ENCODE peak calls at places on chromosomes 4 and X, in five cellular contexts. One of them, this sample, is unnamed.

GRCh38 chr4:80492761-80493160 is 157.2 kb downstream of the CFAP299 start:
- DNase-seq in PC-3: peak; percentile 56
- DNase-seq in neural progenitor cell: no peak
- DNase-seq in neuronal stem cell: no peak
- DNase-seq in osteoblast: no peak
- DNase-seq in this sample: no peak

GRCh38 chr4:138053601-138054322 is 188.4 kb downstream of the SLC7A11 start:
- DNase-seq in neural progenitor cell: no peak
- DNase-seq in PC-3: peak; percentile 81
- DNase-seq in osteoblast: peak; percentile 95
- DNase-seq in neuronal stem cell: no peak
- DNase-seq in this sample: no peak

GRCh38 chr4:122602277-122603142 is 18.4 kb downstream of the IL21 start:
- DNase-seq in PC-3: peak; percentile 65
- DNase-seq in neural progenitor cell: peak; percentile 37
- DNase-seq in neuronal stem cell: peak; percentile 6
- DNase-seq in osteoblast: peak; percentile 4
- DNase-seq in this sample: peak; percentile 73

GRCh38 chr4:5710962-5711478 is at the start of gene EVC:
- DNase-seq in neuronal stem cell: peak; percentile 58
- DNase-seq in osteoblast: peak; percentile 99
- DNase-seq in PC-3: peak; percentile 70
- DNase-seq in neural progenitor cell: peak; percentile 85
- DNase-seq in this sample: peak; percentile 71

GRCh38 chr4:7412586-7412975 is 22.1 kb downstream of the PSAPL1 start:
- DNase-seq in neural progenitor cell: no peak
- DNase-seq in osteoblast: no peak
- DNase-seq in neuronal stem cell: no peak
- DNase-seq in PC-3: no peak
- DNase-seq in this sample: no peak

GRCh38 chrX:45795546-45795945 is 594.9 kb upstream of the DIPK2B start:
- DNase-seq in neuronal stem cell: no peak
- DNase-seq in PC-3: no peak
- DNase-seq in osteoblast: no peak
- DNase-seq in neural progenitor cell: no peak
- DNase-seq in this sample: no peak

GRCh38 chr4:145804134-145804533 is 124.2 kb downstream of the C4orf51 start:
- DNase-seq in osteoblast: peak; percentile 75
- DNase-seq in PC-3: peak; percentile 39
- DNase-seq in neural progenitor cell: no peak
- DNase-seq in neuronal stem cell: no peak
- DNase-seq in this sample: no peak

GRCh38 chr4:182585321-182585720 is 331.9 kb downstream of the DCTD start:
- DNase-seq in neuronal stem cell: no peak
- DNase-seq in PC-3: no peak
- DNase-seq in osteoblast: no peak
- DNase-seq in neural progenitor cell: peak; percentile 56
- DNase-seq in this sample: peak; percentile 80

GRCh38 chrX:110966839-110967238 is 129.2 kb upstream of the PAK3 start:
- DNase-seq in neural progenitor cell: no peak
- DNase-seq in neuronal stem cell: no peak
- DNase-seq in osteoblast: no peak
- DNase-seq in PC-3: no peak
- DNase-seq in this sample: no peak

GRCh38 chrX:136781180-136781797 is 557 bp upstream of the ARHGEF6 start:
- DNase-seq in neural progenitor cell: no peak
- DNase-seq in PC-3: peak; percentile 79
- DNase-seq in osteoblast: no peak
- DNase-seq in neuronal stem cell: no peak
- DNase-seq in this sample: no peak

GRCh38 chr4:24473309-24473721 is 111.0 kb downstream of the DHX15 start:
- DNase-seq in neural progenitor cell: peak; percentile 56
- DNase-seq in PC-3: peak; percentile 38
- DNase-seq in neuronal stem cell: peak; percentile 12
- DNase-seq in osteoblast: peak; percentile 87
- DNase-seq in this sample: peak; percentile 58

GRCh38 chr4:186878203-186878800 is 154.6 kb upstream of the FAT1 start:
- DNase-seq in neural progenitor cell: no peak
- DNase-seq in PC-3: no peak
- DNase-seq in osteoblast: no peak
- DNase-seq in neuronal stem cell: no peak
- DNase-seq in this sample: no peak

GRCh38 chr4:150583287-150584197 is 1.6 kb downstream of the MAB21L2 start:
- DNase-seq in osteoblast: peak; percentile 71
- DNase-seq in PC-3: no peak
- DNase-seq in neural progenitor cell: peak; percentile 70
- DNase-seq in neuronal stem cell: peak; percentile 44
- DNase-seq in this sample: peak; percentile 77

GRCh38 chr4:168664242-168664897 is 167.5 kb downstream of the PALLD start:
- DNase-seq in neural progenitor cell: no peak
- DNase-seq in osteoblast: peak; percentile 86
- DNase-seq in PC-3: peak; percentile 66
- DNase-seq in neuronal stem cell: no peak
- DNase-seq in this sample: no peak

GRCh38 chr4:122702939-122703338 is 29.6 kb upstream of the BBS12 start:
- DNase-seq in neural progenitor cell: no peak
- DNase-seq in PC-3: peak; percentile 6
- DNase-seq in neuronal stem cell: no peak
- DNase-seq in osteoblast: no peak
- DNase-seq in this sample: no peak

GRCh38 chrX:153910446-153910845 is 6.0 kb downstream of the AVPR2 start:
- DNase-seq in neural progenitor cell: no peak
- DNase-seq in neuronal stem cell: no peak
- DNase-seq in PC-3: no peak
- DNase-seq in osteoblast: no peak
- DNase-seq in this sample: no peak

GRCh38 chr4:91267543-91267942 is 1036.2 kb upstream of the GRID2 start:
- DNase-seq in osteoblast: no peak
- DNase-seq in PC-3: no peak
- DNase-seq in neural progenitor cell: no peak
- DNase-seq in neuronal stem cell: no peak
- DNase-seq in this sample: no peak

GRCh38 chr4:186144180-186144579 is 39.7 kb downstream of the FAM149A start:
- DNase-seq in neural progenitor cell: peak; percentile 55
- DNase-seq in PC-3: peak; percentile 16
- DNase-seq in neuronal stem cell: peak; percentile 15
- DNase-seq in osteoblast: peak; percentile 93
- DNase-seq in this sample: peak; percentile 53

GRCh38 chr4:15400911-15401671 is 26.7 kb upstream of the C1QTNF7 start:
- DNase-seq in PC-3: peak; percentile 41
- DNase-seq in neural progenitor cell: no peak
- DNase-seq in neuronal stem cell: no peak
- DNase-seq in osteoblast: peak; percentile 83
- DNase-seq in this sample: no peak

GRCh38 chrX:104172121-104172520 is 5.9 kb downstream of the FAM199X start:
- DNase-seq in neuronal stem cell: no peak
- DNase-seq in PC-3: no peak
- DNase-seq in osteoblast: no peak
- DNase-seq in neural progenitor cell: no peak
- DNase-seq in this sample: no peak

GRCh38 chrX:119636419-119636818 is 30.2 kb upstream of the NKRF start:
- DNase-seq in PC-3: no peak
- DNase-seq in neural progenitor cell: no peak
- DNase-seq in osteoblast: no peak
- DNase-seq in neuronal stem cell: no peak
- DNase-seq in this sample: no peak

GRCh38 chrX:123731258-123731986 is 1.4 kb downstream of the THOC2 start:
- DNase-seq in PC-3: peak; percentile 24
- DNase-seq in neuronal stem cell: no peak
- DNase-seq in osteoblast: peak; percentile 44
- DNase-seq in neural progenitor cell: peak; percentile 37
- DNase-seq in this sample: peak; percentile 18

GRCh38 chr4:159003420-159004253 is 99.2 kb upstream of the RAPGEF2 start:
- DNase-seq in neural progenitor cell: no peak
- DNase-seq in osteoblast: no peak
- DNase-seq in PC-3: no peak
- DNase-seq in neuronal stem cell: no peak
- DNase-seq in this sample: no peak

GRCh38 chrX:13569479-13570244 is at the start of gene EGFL6:
- DNase-seq in neuronal stem cell: no peak
- DNase-seq in neural progenitor cell: peak; percentile 56
- DNase-seq in osteoblast: no peak
- DNase-seq in PC-3: no peak
- DNase-seq in this sample: peak; percentile 38

GRCh38 chrX:53287493-53288138 is 6.2 kb upstream of the IQSEC2 start:
- DNase-seq in osteoblast: peak; percentile 90
- DNase-seq in PC-3: peak; percentile 84
- DNase-seq in neuronal stem cell: no peak
- DNase-seq in neural progenitor cell: no peak
- DNase-seq in this sample: no peak

GRCh38 chr4:32858971-32859370 is 2138.8 kb downstream of the PCDH7 start:
- DNase-seq in osteoblast: no peak
- DNase-seq in neuronal stem cell: no peak
- DNase-seq in neural progenitor cell: no peak
- DNase-seq in PC-3: peak; percentile 83
- DNase-seq in this sample: no peak

GRCh38 chrX:39577976-39578962 is 519.5 kb downstream of the BCOR start:
- DNase-seq in osteoblast: peak; percentile 53
- DNase-seq in neuronal stem cell: no peak
- DNase-seq in PC-3: no peak
- DNase-seq in neural progenitor cell: no peak
- DNase-seq in this sample: no peak

GRCh38 chr4:40713798-40714197 is 36.0 kb upstream of the NSUN7 start:
- DNase-seq in neural progenitor cell: no peak
- DNase-seq in osteoblast: no peak
- DNase-seq in PC-3: no peak
- DNase-seq in neuronal stem cell: no peak
- DNase-seq in this sample: no peak
- H2AFZ ChIP-seq in neural progenitor cell: no peak overlapping the region
- H2AFZ ChIP-seq in osteoblast: no peak overlapping the region
- H2AFZ ChIP-seq in PC-3: no peak overlapping the region
- H2AFZ ChIP-seq in neuronal stem cell: no peak overlapping the region
- H2AFZ ChIP-seq in this sample: no peak overlapping the region

GRCh38 chrX:30674799-30675198 is 21.6 kb downstream of the GK start:
- DNase-seq in PC-3: no peak
- DNase-seq in osteoblast: peak; percentile 65
- DNase-seq in neural progenitor cell: no peak
- DNase-seq in neuronal stem cell: no peak
- DNase-seq in this sample: no peak

GRCh38 chrX:30668581-30668980 is 15.4 kb downstream of the GK start:
- DNase-seq in neuronal stem cell: no peak
- DNase-seq in osteoblast: no peak
- DNase-seq in neural progenitor cell: no peak
- DNase-seq in PC-3: no peak
- DNase-seq in this sample: no peak

GRCh38 chrX:30679369-30679768 is 26.1 kb downstream of the GK start:
- DNase-seq in osteoblast: no peak
- DNase-seq in PC-3: no peak
- DNase-seq in neuronal stem cell: no peak
- DNase-seq in neural progenitor cell: no peak
- DNase-seq in this sample: no peak

GRCh38 chrX:30673405-30673804 is 20.2 kb downstream of the GK start:
- DNase-seq in osteoblast: no peak
- DNase-seq in PC-3: no peak
- DNase-seq in neuronal stem cell: no peak
- DNase-seq in neural progenitor cell: no peak
- DNase-seq in this sample: no peak

DNA sequence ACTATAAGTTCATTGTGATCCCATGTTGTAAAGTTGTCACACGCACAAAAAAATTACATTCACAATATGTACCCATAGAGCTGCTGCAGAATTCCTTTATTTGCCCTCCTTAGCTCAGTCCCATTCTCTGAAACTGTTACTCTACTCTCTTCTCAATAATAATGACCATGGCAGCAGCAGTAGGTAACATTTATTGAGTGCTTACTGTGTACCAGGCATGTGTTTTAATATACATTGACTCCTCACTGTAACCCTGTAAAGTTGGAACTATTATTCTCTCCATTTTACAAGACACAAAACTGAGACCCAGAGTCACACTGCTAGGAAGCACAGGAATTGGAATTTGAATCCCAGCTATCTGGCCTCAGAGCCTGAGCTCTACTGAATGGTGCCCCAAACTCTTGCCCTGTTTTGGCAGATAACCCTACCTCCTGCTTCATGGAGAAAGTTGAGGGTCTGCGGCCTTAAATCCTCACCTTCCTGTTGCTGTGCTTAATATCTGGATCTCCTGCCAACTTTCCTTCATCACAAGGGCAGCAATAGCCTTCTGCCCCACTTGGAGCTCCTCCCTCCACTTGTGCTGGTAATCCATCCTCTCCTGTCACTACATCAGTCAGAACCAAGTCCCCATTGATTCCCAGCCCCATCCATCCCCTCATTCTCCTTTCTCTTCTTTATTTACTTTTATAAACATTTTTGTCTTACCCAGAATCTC is 20.8 kb downstream of the GK start:
- DNase-seq in PC-3: no peak
- DNase-seq in neural progenitor cell: no peak
- DNase-seq in neuronal stem cell: no peak
- DNase-seq in osteoblast: no peak
- DNase-seq in this sample: no peak
- H3K4me2 ChIP-seq in PC-3: no peak overlapping the region
- H3K4me2 ChIP-seq in neural progenitor cell: no peak overlapping the region
- H3K4me2 ChIP-seq in neuronal stem cell: no peak overlapping the region
- H3K4me2 ChIP-seq in osteoblast: no peak overlapping the region
- H3K4me2 ChIP-seq in this sample: no peak overlapping the region

DNA sequence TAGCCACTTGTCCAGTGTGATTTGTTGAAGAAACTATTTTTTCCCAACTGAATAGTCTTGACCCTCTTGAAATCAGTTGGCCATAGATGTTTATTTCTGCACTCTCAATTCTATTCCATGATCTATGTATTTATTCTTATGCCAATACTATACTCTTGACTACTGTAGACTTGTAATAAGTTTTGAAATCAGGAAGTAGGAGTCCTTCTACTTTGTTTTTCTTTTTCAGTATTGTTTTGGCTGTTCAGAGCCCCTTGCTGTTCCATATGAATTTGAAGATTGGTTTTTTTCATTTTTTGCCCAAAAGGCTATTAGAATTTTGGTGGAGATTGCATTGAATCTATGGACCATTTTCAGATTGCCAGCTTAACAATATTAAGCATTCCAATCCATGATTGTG is 10.2 kb downstream of the SAP30 start:
- DNase-seq in neural progenitor cell: no peak
- DNase-seq in PC-3: no peak
- DNase-seq in neuronal stem cell: no peak
- DNase-seq in osteoblast: no peak
- DNase-seq in this sample: no peak
- H2AFZ ChIP-seq in neural progenitor cell: no peak overlapping the region
- H2AFZ ChIP-seq in PC-3: no peak overlapping the region
- H2AFZ ChIP-seq in neuronal stem cell: no peak overlapping the region
- H2AFZ ChIP-seq in osteoblast: no peak overlapping the region
- H2AFZ ChIP-seq in this sample: no peak overlapping the region

GRCh38 chrX:130738638-130739195 is 164.3 kb downstream of the ENOX2 start:
- DNase-seq in neural progenitor cell: peak; percentile 12
- DNase-seq in PC-3: no peak
- DNase-seq in osteoblast: no peak
- DNase-seq in neuronal stem cell: no peak
- DNase-seq in this sample: peak; percentile 43

DNA sequence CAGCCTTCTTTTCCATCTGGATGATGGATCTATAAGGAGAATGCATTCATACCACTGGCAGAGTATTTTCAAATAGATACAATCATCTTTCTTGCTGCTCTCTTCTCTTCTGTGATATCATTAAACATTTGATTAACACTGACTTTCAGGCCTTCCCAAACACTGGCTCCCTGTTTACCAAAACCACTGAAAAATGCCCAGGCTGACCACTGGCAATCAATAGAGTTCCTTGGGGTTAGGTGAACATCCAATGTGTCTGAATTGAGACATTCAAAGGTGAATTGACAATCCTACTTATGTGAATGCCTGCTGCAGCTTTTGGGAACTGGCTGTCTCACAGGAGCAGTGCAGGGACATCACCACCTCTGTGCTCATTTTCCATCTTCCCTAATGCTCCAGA is 168.3 kb downstream of the ENOX2 start:
- DNase-seq in neural progenitor cell: no peak
- DNase-seq in osteoblast: no peak
- DNase-seq in PC-3: no peak
- DNase-seq in neuronal stem cell: no peak
- DNase-seq in this sample: no peak
- H3K4me2 ChIP-seq in neural progenitor cell: no peak overlapping the region
- H3K4me2 ChIP-seq in osteoblast: no peak overlapping the region
- H3K4me2 ChIP-seq in PC-3: no peak overlapping the region
- H3K4me2 ChIP-seq in neuronal stem cell: no peak overlapping the region
- H3K4me2 ChIP-seq in this sample: peak overlapping the region; percentile 71

This sample was measured in GM23338.